ENCODE peak calls at places on chromosome 12, in ten cellular contexts. A is SK-N-SH, O is neural progenitor cell, C is colonic mucosa, B is PC-3, Z is H1, I is neuronal stem cell, T is H9, K is GM23248, E is kidney. P is an unnamed sample.

GRCh38 chr12:31002999-31003398 is 70.7 kb upstream of the DDX11 start:
- DNase-seq in A (no peak), O (no peak), C (no peak), B (no peak), Z (no peak), I (no peak), T (no peak), K (peak), E (peak), P (no peak)

GRCh38 chr12:120234643-120235368 is 30.7 kb downstream of the PXN start:
- DNase-seq in A (peak), O (peak), C (peak), B (peak), Z (no peak), I (no peak), T (peak), K (peak), E (peak), P (peak)

GRCh38 chr12:100868487-100868886 is 73.9 kb downstream of the ANO4 start:
- DNase-seq in A (no peak), O (no peak), C (no peak), B (peak), Z (no peak), I (no peak), T (no peak), K (peak), E (no peak), P (no peak)

GRCh38 chr12:132430838-132431826 is 58.8 kb upstream of the FBRSL1 start:
- DNase-seq in A (no peak), O (no peak), C (peak), B (no peak), Z (no peak), I (no peak), T (no peak), K (no peak), E (no peak), P (no peak)

GRCh38 chr12:129911437-129912049 is 7.7 kb upstream of the TMEM132D start:
- DNase-seq in A (peak), O (peak), C (peak), B (peak), Z (no peak), I (peak), T (peak), K (peak), E (no peak), P (no peak)

GRCh38 chr12:91413591-91413990 is 231.0 kb upstream of the DCN start:
- DNase-seq in A (peak), O (no peak), C (peak), B (peak), Z (no peak), I (no peak), T (no peak), K (peak), E (no peak), P (no peak)

GRCh38 chr12:49703647-49704137 is 3.5 kb downstream of the FMNL3 start:
- DNase-seq in A (no peak), O (no peak), C (no peak), B (no peak), Z (no peak), I (no peak), T (no peak), K (peak), E (no peak), P (peak)

GRCh38 chr12:120190985-120191480 is 3.5 kb downstream of the GCN1 start:
- DNase-seq in A (no peak), O (no peak), C (no peak), B (no peak), Z (no peak), I (no peak), T (no peak), K (no peak), E (no peak), P (no peak)

GRCh38 chr12:23626791-23627190 is 322.7 kb downstream of the SOX5 start:
- DNase-seq in A (no peak), O (no peak), C (no peak), B (no peak), Z (no peak), I (no peak), T (no peak), K (no peak), E (no peak), P (no peak)

GRCh38 chr12:25404955-25405354 is 148.1 kb downstream of the LMNTD1 start:
- DNase-seq in A (no peak), O (peak), C (no peak), B (no peak), Z (no peak), I (no peak), T (no peak), K (no peak), E (no peak), P (no peak)

GRCh38 chr12:122870163-122870842 is 25.6 kb downstream of the VPS37B start:
- DNase-seq in A (no peak), O (no peak), C (no peak), B (no peak), Z (no peak), I (no peak), T (no peak), K (no peak), E (peak), P (no peak)

GRCh38 chr12:75892779-75893408 is 138.7 kb downstream of the PHLDA1 start:
- DNase-seq in A (no peak), O (no peak), C (no peak), B (peak), Z (no peak), I (no peak), T (no peak), K (peak), E (no peak), P (no peak)

GRCh38 chr12:108773798-108774788 is 42.8 kb upstream of the CORO1C start:
- DNase-seq in A (peak), O (peak), C (peak), B (no peak), Z (no peak), I (no peak), T (peak), K (peak), E (peak), P (peak)

GRCh38 chr12:119835068-119835467 is 42.1 kb downstream of the CIT start:
- DNase-seq in A (no peak), O (peak), C (no peak), B (peak), Z (no peak), I (no peak), T (peak), K (peak), E (no peak), P (no peak)

GRCh38 chr12:130339946-130340345 is 2.3 kb downstream of the PIWIL1 start:
- DNase-seq in A (no peak), O (no peak), C (peak), B (peak), Z (no peak), I (no peak), T (no peak), K (no peak), E (no peak), P (no peak)

GRCh38 chr12:79016181-79016580 is 151.6 kb downstream of the SYT1 start:
- DNase-seq in A (no peak), O (no peak), C (no peak), B (no peak), Z (no peak), I (no peak), T (no peak), K (no peak), E (no peak), P (peak)

GRCh38 chr12:5383961-5384360 is 47.9 kb upstream of the NTF3 start:
- DNase-seq in A (no peak), O (no peak), C (no peak), B (no peak), Z (no peak), I (no peak), T (no peak), K (no peak), E (no peak), P (no peak)

GRCh38 chr12:48542300-48542928 is 17.0 kb downstream of the OR8S1 start:
- DNase-seq in A (no peak), O (peak), C (peak), B (peak), Z (peak), I (peak), T (peak), K (peak), E (no peak), P (peak)

GRCh38 chr12:93415723-93416464 is 25.9 kb downstream of the UBE2N start:
- DNase-seq in A (no peak), O (no peak), C (no peak), B (no peak), Z (no peak), I (no peak), T (no peak), K (peak), E (no peak), P (no peak)

GRCh38 chr12:45292486-45293195 is 76.7 kb downstream of the ANO6 start:
- DNase-seq in A (no peak), O (no peak), C (no peak), B (no peak), Z (no peak), I (no peak), T (no peak), K (no peak), E (no peak), P (no peak)

GRCh38 chr12:13203028-13203922 is 6.7 kb downstream of the EMP1 start:
- DNase-seq in A (peak), O (peak), C (no peak), B (no peak), Z (peak), I (no peak), T (peak), K (peak), E (no peak), P (peak)

GRCh38 chr12:62922539-62922938 is 12.4 kb downstream of the PPM1H start:
- DNase-seq in A (no peak), O (no peak), C (no peak), B (peak), Z (no peak), I (no peak), T (no peak), K (no peak), E (no peak), P (no peak)

GRCh38 chr12:12333407-12333831 is 16.6 kb downstream of the MANSC1 start:
- DNase-seq in A (no peak), O (no peak), C (peak), B (peak), Z (no peak), I (no peak), T (no peak), K (no peak), E (no peak), P (peak)

GRCh38 chr12:21815306-21816062 is 41.0 kb upstream of the KCNJ8 start:
- DNase-seq in A (no peak), O (no peak), C (no peak), B (no peak), Z (no peak), I (no peak), T (no peak), K (peak), E (no peak), P (no peak)

GRCh38 chr12:85626031-85626781 is 210.0 kb downstream of the RASSF9 start:
- DNase-seq in A (no peak), O (no peak), C (no peak), B (peak), Z (no peak), I (no peak), T (no peak), K (peak), E (no peak), P (peak)

GRCh38 chr12:109222062-109222461 is 87.0 kb downstream of the FOXN4 start:
- DNase-seq in A (no peak), O (no peak), C (no peak), B (no peak), Z (no peak), I (no peak), T (no peak), K (no peak), E (no peak), P (no peak)

GRCh38 chr12:54378791-54379400 is 5.6 kb downstream of the ZNF385A start:
- DNase-seq in A (peak), O (peak), C (peak), B (peak), Z (no peak), I (no peak), T (peak), K (peak), E (peak), P (peak)

GRCh38 chr12:2011641-2012607 is 7.7 kb upstream of the DCP1B start:
- DNase-seq in A (no peak), O (peak), C (no peak), B (no peak), Z (no peak), I (no peak), T (no peak), K (no peak), E (no peak), P (no peak)

GRCh38 chr12:46585854-46586621 is 213.5 kb upstream of the SLC38A2 start:
- DNase-seq in A (no peak), O (peak), C (peak), B (peak), Z (peak), I (peak), T (peak), K (peak), E (no peak), P (peak)

GRCh38 chr12:87923361-87923760 is 105.8 kb downstream of the C12orf50 start:
- DNase-seq in A (no peak), O (no peak), C (no peak), B (no peak), Z (no peak), I (no peak), T (no peak), K (no peak), E (no peak), P (no peak)

GRCh38 chr12:15192721-15193120 is 28.5 kb downstream of the RERG start:
- DNase-seq in A (no peak), O (no peak), C (no peak), B (no peak), Z (no peak), I (no peak), T (no peak), K (peak), E (no peak), P (no peak)

GRCh38 chr12:12007001-12007712 is 63.6 kb upstream of the BCL2L14 start:
- DNase-seq in A (no peak), O (no peak), C (no peak), B (peak), Z (no peak), I (no peak), T (no peak), K (peak), E (no peak), P (no peak)

GRCh38 chr12:6602526-6602925 is 4.7 kb downstream of the CHD4 start:
- DNase-seq in A (no peak), O (no peak), C (no peak), B (no peak), Z (no peak), I (no peak), T (no peak), K (no peak), E (no peak), P (no peak)
- H3K9ac ChIP-seq in A (peak), O (peak), C (no peak), B (no peak), Z (no peak), I (no peak), T (no peak), K (peak), E (no peak), P (no peak)

GRCh38 chr12:113427882-113428281 is 5.7 kb downstream of the SDSL start:
- DNase-seq in A (no peak), O (no peak), C (no peak), B (no peak), Z (no peak), I (no peak), T (no peak), K (no peak), E (no peak), P (no peak)

GRCh38 chr12:113422030-113422900 is at the start of gene SDSL:
- DNase-seq in A (peak), O (peak), C (peak), B (peak), Z (peak), I (peak), T (peak), K (peak), E (peak), P (peak)

GRCh38 chr12:113425960-113426453 is 3.8 kb downstream of the SDSL start:
- DNase-seq in A (no peak), O (peak), C (no peak), B (no peak), Z (no peak), I (no peak), T (peak), K (no peak), E (no peak), P (no peak)

GRCh38 chr12:113422929-113423669 is 919 bp downstream of the SDSL start:
- DNase-seq in A (no peak), O (no peak), C (no peak), B (peak), Z (no peak), I (no peak), T (no peak), K (no peak), E (no peak), P (no peak)

GRCh38 chr12:113424915-113425823 is 3.0 kb downstream of the SDSL start:
- DNase-seq in A (peak), O (peak), C (peak), B (peak), Z (peak), I (peak), T (peak), K (peak), E (no peak), P (peak)
- H3K9ac ChIP-seq in A (no peak), O (no peak), C (no peak), B (no peak), Z (no peak), I (no peak), T (no peak), K (no peak), E (no peak), P (no peak)

DNA sequence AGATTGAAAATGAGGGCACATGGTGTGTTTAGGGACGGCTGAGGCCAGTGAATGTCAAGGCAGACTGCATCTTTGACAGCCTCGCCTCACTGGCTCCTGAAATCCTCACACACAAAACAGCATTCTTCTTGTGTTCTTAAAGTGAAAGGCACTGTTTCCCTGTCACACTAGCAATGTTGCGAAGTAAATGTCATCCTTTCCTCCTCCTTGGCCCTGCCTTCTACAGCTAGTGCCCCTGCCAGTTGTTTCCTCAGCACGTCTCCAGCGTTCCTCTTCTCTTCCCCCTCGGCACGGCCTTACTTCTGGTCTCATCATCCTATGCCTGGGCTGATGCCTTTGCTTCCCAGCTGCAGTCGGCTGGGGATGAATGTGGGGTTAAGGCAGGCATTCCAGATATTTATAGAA is 129.4 kb upstream of the DNM1L start:
- DNase-seq in A (no peak), O (peak), C (no peak), B (no peak), Z (no peak), I (no peak), T (no peak), K (peak), E (no peak), P (no peak)
- H3K9ac ChIP-seq in A (no peak), O (no peak), C (no peak), B (no peak), Z (no peak), I (no peak), T (no peak), K (peak), E (peak), P (no peak)

DNA sequence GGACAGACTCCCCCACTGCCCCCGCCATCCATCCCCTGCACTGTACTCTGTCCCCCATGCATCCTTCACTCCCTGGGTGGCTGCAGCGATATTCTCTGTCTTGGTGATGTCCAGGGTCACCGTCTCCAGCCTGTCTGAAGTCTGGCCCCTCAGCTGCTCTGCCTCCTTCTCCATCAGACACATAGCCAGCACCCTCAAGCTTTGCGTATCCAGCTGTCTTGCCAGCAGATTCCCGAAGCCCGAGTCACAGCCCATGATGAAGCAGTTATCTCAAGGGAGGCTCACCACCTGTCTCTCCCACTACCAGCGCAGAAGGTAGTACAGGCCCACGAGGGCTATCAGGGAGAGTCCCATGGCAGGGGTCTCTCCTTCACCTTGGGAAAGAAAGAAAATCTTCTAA is 77.8 kb downstream of the HSD17B6 start:
- DNase-seq in A (no peak), O (no peak), C (no peak), B (peak), Z (no peak), I (no peak), T (peak), K (peak), E (no peak), P (no peak)
- H3K9ac ChIP-seq in A (no peak), O (no peak), C (no peak), B (no peak), Z (no peak), I (no peak), T (no peak), K (no peak), E (no peak), P (no peak)

P was measured in endothelial cell of umbilical vein.